ENCODE peak calls at places on chromosome X, in eight cellular contexts. One of them, this sample, is unnamed.

GRCh38 chrX:131617182-131617581 is 73.3 kb downstream of the OR13H1 start:
- DNase-seq in activated T-cell treated with anti-CD3 and anti-CD28 coated beads for 1 hour: no peak
- DNase-seq in stimulated activated CD8-positive, alpha-beta memory T cell treated with anti-CD3 and anti-CD28 coated beads, Interleukin-12 subunit alpha, Interleukin-12 subunit beta, amount 100 ng/mL, for 4 hours: no peak
- DNase-seq in M059J: peak
- DNase-seq in T-cell: no peak
- DNase-seq in nephron progenitor cell: no peak
- DNase-seq in heart right ventricle: no peak
- DNase-seq in cardiac muscle cell: peak
- DNase-seq in this sample: no peak

GRCh38 chrX:120741452-120741851 is 111.6 kb upstream of the C1GALT1C1 start:
- DNase-seq in activated T-cell treated with anti-CD3 and anti-CD28 coated beads for 1 hour: no peak
- DNase-seq in stimulated activated CD8-positive, alpha-beta memory T cell treated with anti-CD3 and anti-CD28 coated beads, Interleukin-12 subunit alpha, Interleukin-12 subunit beta, amount 100 ng/mL, for 4 hours: no peak
- DNase-seq in M059J: peak
- DNase-seq in T-cell: no peak
- DNase-seq in nephron progenitor cell: no peak
- DNase-seq in heart right ventricle: no peak
- DNase-seq in cardiac muscle cell: no peak
- DNase-seq in this sample: no peak

GRCh38 chrX:56813318-56813837 is 84.3 kb downstream of the NBDY start:
- DNase-seq in activated T-cell treated with anti-CD3 and anti-CD28 coated beads for 1 hour: no peak
- DNase-seq in stimulated activated CD8-positive, alpha-beta memory T cell treated with anti-CD3 and anti-CD28 coated beads, Interleukin-12 subunit alpha, Interleukin-12 subunit beta, amount 100 ng/mL, for 4 hours: peak
- DNase-seq in M059J: peak
- DNase-seq in T-cell: peak
- DNase-seq in nephron progenitor cell: no peak
- DNase-seq in heart right ventricle: no peak
- DNase-seq in cardiac muscle cell: peak
- DNase-seq in this sample: peak

GRCh38 chrX:129638917-129639316 is 15.8 kb downstream of the APLN start:
- DNase-seq in activated T-cell treated with anti-CD3 and anti-CD28 coated beads for 1 hour: no peak
- DNase-seq in stimulated activated CD8-positive, alpha-beta memory T cell treated with anti-CD3 and anti-CD28 coated beads, Interleukin-12 subunit alpha, Interleukin-12 subunit beta, amount 100 ng/mL, for 4 hours: no peak
- DNase-seq in M059J: no peak
- DNase-seq in T-cell: no peak
- DNase-seq in nephron progenitor cell: no peak
- DNase-seq in heart right ventricle: no peak
- DNase-seq in cardiac muscle cell: no peak
- DNase-seq in this sample: no peak

GRCh38 chrX:121987163-121987562 is 939.8 kb downstream of the GLUD2 start:
- DNase-seq in activated T-cell treated with anti-CD3 and anti-CD28 coated beads for 1 hour: no peak
- DNase-seq in stimulated activated CD8-positive, alpha-beta memory T cell treated with anti-CD3 and anti-CD28 coated beads, Interleukin-12 subunit alpha, Interleukin-12 subunit beta, amount 100 ng/mL, for 4 hours: no peak
- DNase-seq in M059J: no peak
- DNase-seq in T-cell: no peak
- DNase-seq in nephron progenitor cell: no peak
- DNase-seq in heart right ventricle: no peak
- DNase-seq in cardiac muscle cell: peak
- DNase-seq in this sample: no peak

GRCh38 chrX:67545772-67546495 is 2.1 kb downstream of the AR start:
- DNase-seq in activated T-cell treated with anti-CD3 and anti-CD28 coated beads for 1 hour: no peak
- DNase-seq in stimulated activated CD8-positive, alpha-beta memory T cell treated with anti-CD3 and anti-CD28 coated beads, Interleukin-12 subunit alpha, Interleukin-12 subunit beta, amount 100 ng/mL, for 4 hours: no peak
- DNase-seq in M059J: no peak
- DNase-seq in T-cell: no peak
- DNase-seq in nephron progenitor cell: peak
- DNase-seq in heart right ventricle: peak
- DNase-seq in cardiac muscle cell: no peak
- DNase-seq in this sample: peak

GRCh38 chrX:53031380-53031779 is 17.2 kb upstream of the GPR173 start:
- DNase-seq in activated T-cell treated with anti-CD3 and anti-CD28 coated beads for 1 hour: no peak
- DNase-seq in stimulated activated CD8-positive, alpha-beta memory T cell treated with anti-CD3 and anti-CD28 coated beads, Interleukin-12 subunit alpha, Interleukin-12 subunit beta, amount 100 ng/mL, for 4 hours: no peak
- DNase-seq in M059J: no peak
- DNase-seq in T-cell: no peak
- DNase-seq in nephron progenitor cell: no peak
- DNase-seq in heart right ventricle: no peak
- DNase-seq in cardiac muscle cell: no peak
- DNase-seq in this sample: no peak

GRCh38 chrX:132676561-132677186 is 187.8 kb upstream of the MBNL3 start:
- DNase-seq in activated T-cell treated with anti-CD3 and anti-CD28 coated beads for 1 hour: no peak
- DNase-seq in stimulated activated CD8-positive, alpha-beta memory T cell treated with anti-CD3 and anti-CD28 coated beads, Interleukin-12 subunit alpha, Interleukin-12 subunit beta, amount 100 ng/mL, for 4 hours: no peak
- DNase-seq in M059J: no peak
- DNase-seq in T-cell: no peak
- DNase-seq in nephron progenitor cell: no peak
- DNase-seq in heart right ventricle: no peak
- DNase-seq in cardiac muscle cell: no peak
- DNase-seq in this sample: no peak

GRCh38 chrX:16120431-16120830 is 2.9 kb upstream of the GRPR start:
- DNase-seq in activated T-cell treated with anti-CD3 and anti-CD28 coated beads for 1 hour: no peak
- DNase-seq in stimulated activated CD8-positive, alpha-beta memory T cell treated with anti-CD3 and anti-CD28 coated beads, Interleukin-12 subunit alpha, Interleukin-12 subunit beta, amount 100 ng/mL, for 4 hours: no peak
- DNase-seq in M059J: no peak
- DNase-seq in T-cell: no peak
- DNase-seq in nephron progenitor cell: no peak
- DNase-seq in heart right ventricle: no peak
- DNase-seq in cardiac muscle cell: no peak
- DNase-seq in this sample: peak

GRCh38 chrX:26999634-27000033 is 463.5 kb downstream of the PPP4R3C start:
- DNase-seq in activated T-cell treated with anti-CD3 and anti-CD28 coated beads for 1 hour: no peak
- DNase-seq in stimulated activated CD8-positive, alpha-beta memory T cell treated with anti-CD3 and anti-CD28 coated beads, Interleukin-12 subunit alpha, Interleukin-12 subunit beta, amount 100 ng/mL, for 4 hours: no peak
- DNase-seq in M059J: no peak
- DNase-seq in T-cell: no peak
- DNase-seq in nephron progenitor cell: no peak
- DNase-seq in heart right ventricle: no peak
- DNase-seq in cardiac muscle cell: no peak
- DNase-seq in this sample: no peak

GRCh38 chrX:45421806-45422205 is 221.1 kb upstream of the DIPK2B start:
- DNase-seq in activated T-cell treated with anti-CD3 and anti-CD28 coated beads for 1 hour: no peak
- DNase-seq in stimulated activated CD8-positive, alpha-beta memory T cell treated with anti-CD3 and anti-CD28 coated beads, Interleukin-12 subunit alpha, Interleukin-12 subunit beta, amount 100 ng/mL, for 4 hours: no peak
- DNase-seq in M059J: peak
- DNase-seq in T-cell: no peak
- DNase-seq in nephron progenitor cell: no peak
- DNase-seq in heart right ventricle: no peak
- DNase-seq in cardiac muscle cell: no peak
- DNase-seq in this sample: no peak